ENCODE peak calls at places on chromosomes 16 and 17, in five cellular contexts. I is H9, O is H1, D is trophoblast cell, U is neuronal stem cell. W is an unnamed sample.

GRCh38 chr17:78133971-78134898 is 3.7 kb downstream of the TMC8 start:
- DNase-seq in U (peak; percentile 54), D (peak; percentile 54), O (peak; percentile 72), I (peak; percentile 96), W (no peak)

GRCh38 chr17:81191646-81192045 is 25.6 kb upstream of the AATK start:
- DNase-seq in O (no peak), I (no peak), D (no peak), U (no peak), W (no peak)

GRCh38 chr16:75351183-75351582 is 82.1 kb downstream of the CFDP1 start:
- DNase-seq in I (no peak), U (no peak), D (no peak), O (no peak), W (peak; percentile 84)

GRCh38 chr16:1745900-1746692 is 25.2 kb downstream of the NME3 start:
- DNase-seq in I (no peak), U (no peak), O (no peak), D (peak; percentile 95), W (peak; percentile 90)

GRCh38 chr17:27540300-27541105 is 84.3 kb downstream of the KSR1 start:
- DNase-seq in I (no peak), D (peak; percentile 91), U (no peak), O (no peak), W (peak; percentile 100)

GRCh38 chr16:61792194-61792904 is 243.9 kb downstream of the CDH8 start:
- DNase-seq in O (no peak), I (no peak), U (no peak), D (peak; percentile 27), W (peak; percentile 74)

GRCh38 chr17:5203178-5203907 is 11.7 kb upstream of the ZNF594 start:
- DNase-seq in U (no peak), O (no peak), D (peak; percentile 83), I (no peak), W (no peak)

GRCh38 chr17:53749178-53749577 is 73.5 kb upstream of the KIF2B start:
- DNase-seq in U (no peak), D (no peak), I (peak; percentile 60), O (peak; percentile 7), W (no peak)

GRCh38 chr16:10750793-10751192 is 7.2 kb downstream of the NUBP1 start:
- DNase-seq in I (no peak), O (no peak), D (no peak), U (no peak), W (no peak)

GRCh38 chr17:14116263-14117024 is 47.1 kb downstream of the COX10 start:
- DNase-seq in I (no peak), O (no peak), U (no peak), D (no peak), W (no peak)

GRCh38 chr16:1098266-1098991 is 2.4 kb upstream of the C1QTNF8 start:
- DNase-seq in I (no peak), U (no peak), D (no peak), O (no peak), W (no peak)

GRCh38 chr16:75003931-75004330 is 5.1 kb downstream of the ZNRF1 start:
- DNase-seq in U (no peak), I (no peak), O (no peak), D (no peak), W (no peak)

GRCh38 chr17:74740641-74741387 is 3.8 kb downstream of the RAB37 start:
- DNase-seq in U (no peak), O (no peak), I (no peak), D (no peak), W (no peak)

GRCh38 chr17:34620458-34620857 is 41.1 kb downstream of the TMEM132E start:
- DNase-seq in O (no peak), I (no peak), U (no peak), D (peak; percentile 90), W (no peak)

GRCh38 chr16:5354645-5355044 is 257.1 kb upstream of the EEF2KMT start:
- DNase-seq in U (no peak), D (no peak), O (no peak), I (no peak), W (no peak)

GRCh38 chr16:676565-677297 is 1.3 kb downstream of the RHBDL1 start:
- DNase-seq in U (no peak), I (no peak), O (no peak), D (no peak), W (no peak)

GRCh38 chr17:49496183-49496865 is 1.2 kb downstream of the NGFR start:
- DNase-seq in I (peak; percentile 86), O (no peak), D (peak; percentile 24), U (peak; percentile 80), W (peak; percentile 59)

GRCh38 chr17:43028221-43028861 is 3.3 kb downstream of the RND2 start:
- DNase-seq in D (peak; percentile 83), U (no peak), O (no peak), I (no peak), W (no peak)
- H2BK12ac ChIP-seq in D (no peak overlapping the region), U (no peak overlapping the region), O (peak overlapping the region; percentile 92), I (no peak overlapping the region), W (no peak overlapping the region)

GRCh38 chr17:50642722-50643656 is 8.3 kb downstream of the ABCC3 start:
- DNase-seq in O (no peak), U (no peak), I (no peak), D (no peak), W (no peak)
- H2BK12ac ChIP-seq in O (no peak overlapping the region), U (no peak overlapping the region), I (no peak overlapping the region), D (no peak overlapping the region), W (peak overlapping the region; percentile 65)

GRCh38 chr16:15861996-15862395 is 5.2 kb upstream of the MYH11 start:
- DNase-seq in D (no peak), U (no peak), I (no peak), O (no peak), W (no peak)

GRCh38 chr16:15857779-15858560 is 1.1 kb upstream of the MYH11 start:
- DNase-seq in U (peak; percentile 9), O (no peak), I (peak; percentile 54), D (no peak), W (peak; percentile 69)

GRCh38 chr16:15856901-15857778 is at the start of gene MYH11:
- DNase-seq in I (peak; percentile 73), O (no peak), U (peak; percentile 29), D (no peak), W (peak; percentile 13)

GRCh38 chr16:15856217-15856616 is 611 bp downstream of the MYH11 start:
- DNase-seq in I (no peak), U (no peak), O (no peak), D (no peak), W (no peak)

GRCh38 chr16:15858921-15859668 is 2.3 kb upstream of the MYH11 start:
- DNase-seq in D (no peak), O (no peak), U (no peak), I (no peak), W (no peak)
- H2BK12ac ChIP-seq in D (no peak overlapping the region), O (no peak overlapping the region), U (no peak overlapping the region), I (no peak overlapping the region), W (no peak overlapping the region)

DNA sequence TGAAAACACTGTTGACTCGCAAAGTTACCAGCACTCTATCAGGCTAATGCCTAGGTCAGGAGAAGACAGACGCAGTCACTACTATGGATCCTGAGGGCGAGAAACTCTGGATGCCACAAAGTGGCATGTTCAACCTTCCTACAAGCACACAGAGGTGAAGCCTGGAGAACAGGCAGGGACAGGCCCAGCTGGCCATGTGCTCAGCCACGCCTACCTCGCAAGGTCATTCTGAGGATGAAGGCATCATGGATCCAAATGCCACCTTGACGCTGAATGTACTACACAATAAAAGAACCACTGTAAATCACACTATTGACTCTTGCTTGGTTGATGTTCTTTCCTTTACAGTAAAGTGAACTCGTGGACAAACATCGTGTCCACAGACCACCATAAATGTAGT is 85.8 kb downstream of the ANKRD11 start:
- DNase-seq in U (no peak), D (no peak), O (no peak), I (no peak), W (no peak)
- H2BK12ac ChIP-seq in U (no peak overlapping the region), D (peak overlapping the region; percentile 1), O (peak overlapping the region; percentile 73), I (no peak overlapping the region), W (no peak overlapping the region)

GRCh38 chr17:68248886-68249872 is 1.3 kb downstream of the AMZ2 start:
- DNase-seq in U (no peak), O (no peak), I (no peak), D (no peak), W (peak; percentile 35)
- H2BK12ac ChIP-seq in U (no peak overlapping the region), O (no peak overlapping the region), I (no peak overlapping the region), D (no peak overlapping the region), W (no peak overlapping the region)